ENCODE peak calls at places on chromosomes 16 and 17, in nine cellular contexts. M is COR-L47, S is aorta, R is nucleus accumbens, L is omental fat pad, D is AG04450, Z is C1 segment of cervical spinal cord, C is Panc1, Y is T-helper 1 cell. X is an unnamed sample.

GRCh38 chr16:25151996-25152395 is 40.5 kb downstream of the LCMT1 start:
- DNase-seq in M (no peak), S (no peak), R (no peak), L (no peak), D (no peak), Z (no peak), C (no peak), Y (no peak), X (no peak)

GRCh38 chr16:50640919-50641817 is 39.9 kb downstream of the SNX20 start:
- DNase-seq in M (no peak), S (no peak), R (no peak), L (no peak), D (no peak), Z (no peak), C (no peak), Y (no peak), X (no peak)

GRCh38 chr17:50111687-50112655 is 16.8 kb downstream of the PDK2 start:
- DNase-seq in M (no peak), S (peak), R (no peak), L (no peak), D (no peak), Z (peak), C (no peak), Y (no peak), X (no peak)

GRCh38 chr16:4140652-4141051 is 24.4 kb upstream of the ADCY9 start:
- DNase-seq in M (no peak), S (no peak), R (no peak), L (no peak), D (peak), Z (no peak), C (no peak), Y (no peak), X (no peak)

GRCh38 chr16:17304124-17304813 is 166.5 kb downstream of the XYLT1 start:
- DNase-seq in M (no peak), S (no peak), R (no peak), L (no peak), D (no peak), Z (no peak), C (no peak), Y (no peak), X (no peak)

GRCh38 chr17:64399071-64399766 is 8.6 kb upstream of the PECAM1 start:
- DNase-seq in M (no peak), S (no peak), R (no peak), L (no peak), D (no peak), Z (no peak), C (no peak), Y (no peak), X (no peak)

GRCh38 chr17:82859431-82860403 is 19.9 kb upstream of the ZNF750 start:
- DNase-seq in M (no peak), S (peak), R (no peak), L (no peak), D (no peak), Z (no peak), C (no peak), Y (no peak), X (peak)

GRCh38 chr16:89034573-89034961 is 57.6 kb upstream of the CBFA2T3 start:
- DNase-seq in M (no peak), S (no peak), R (no peak), L (no peak), D (no peak), Z (no peak), C (no peak), Y (no peak), X (no peak)

GRCh38 chr17:77423589-77424451 is 283.1 kb downstream of the SEC14L1 start:
- DNase-seq in M (no peak), S (peak), R (no peak), L (no peak), D (peak), Z (peak), C (peak), Y (no peak), X (no peak)

GRCh38 chr17:44065668-44066203 is 735 bp downstream of the LSM12 start:
- DNase-seq in M (no peak), S (no peak), R (no peak), L (no peak), D (no peak), Z (no peak), C (no peak), Y (no peak), X (peak)

GRCh38 chr17:47204722-47205418 is 4.3 kb upstream of the MYL4 start:
- DNase-seq in M (no peak), S (peak), R (no peak), L (no peak), D (no peak), Z (peak), C (no peak), Y (peak), X (peak)

GRCh38 chr16:22071352-22071923 is 20.9 kb upstream of the VWA3A start:
- DNase-seq in M (no peak), S (no peak), R (no peak), L (no peak), D (no peak), Z (no peak), C (no peak), Y (no peak), X (no peak)

GRCh38 chr17:73513426-73513825 is 130.8 kb downstream of the SDK2 start:
- DNase-seq in M (no peak), S (no peak), R (no peak), L (no peak), D (no peak), Z (no peak), C (no peak), Y (no peak), X (no peak)

GRCh38 chr16:54847207-54847606 is 83.5 kb upstream of the IRX5 start:
- DNase-seq in M (no peak), S (no peak), R (no peak), L (no peak), D (no peak), Z (no peak), C (no peak), Y (no peak), X (no peak)

GRCh38 chr16:12976491-12976890 is 75.1 kb downstream of the SHISA9 start:
- DNase-seq in M (no peak), S (no peak), R (no peak), L (no peak), D (no peak), Z (no peak), C (no peak), Y (no peak), X (no peak)

GRCh38 chr16:89863741-89864391 is 9.5 kb upstream of the TCF25 start:
- DNase-seq in M (no peak), S (no peak), R (no peak), L (no peak), D (no peak), Z (no peak), C (no peak), Y (no peak), X (peak)

GRCh38 chr16:68069511-68070248 is 15.5 kb upstream of the NFATC3 start:
- DNase-seq in M (peak), S (no peak), R (no peak), L (no peak), D (no peak), Z (no peak), C (no peak), Y (no peak), X (no peak)

GRCh38 chr17:48240562-48241130 is 133.1 kb downstream of the SNX11 start:
- DNase-seq in M (no peak), S (no peak), R (no peak), L (no peak), D (no peak), Z (no peak), C (no peak), Y (no peak), X (no peak)

GRCh38 chr17:74085434-74085833 is 118.0 kb upstream of the RPL38 start:
- DNase-seq in M (no peak), S (no peak), R (no peak), L (no peak), D (no peak), Z (no peak), C (no peak), Y (no peak), X (peak)

GRCh38 chr17:7476474-7476873 is 3.0 kb downstream of the ZBTB4 start:
- DNase-seq in M (no peak), S (no peak), R (no peak), L (no peak), D (no peak), Z (no peak), C (no peak), Y (no peak), X (no peak)

GRCh38 chr17:67830440-67830839 is 5.1 kb downstream of the BPTF start:
- DNase-seq in M (no peak), S (no peak), R (no peak), L (no peak), D (no peak), Z (no peak), C (no peak), Y (no peak), X (no peak)

GRCh38 chr17:10210151-10210574 is 11.8 kb upstream of the GAS7 start:
- DNase-seq in M (no peak), S (no peak), R (no peak), L (no peak), D (no peak), Z (no peak), C (no peak), Y (no peak), X (no peak)

GRCh38 chr17:81420769-81421462 is 25.7 kb downstream of the BAHCC1 start:
- DNase-seq in M (no peak), S (peak), R (peak), L (no peak), D (no peak), Z (peak), C (no peak), Y (no peak), X (no peak)

GRCh38 chr16:88007321-88007731 is 56.1 kb downstream of the BANP start:
- DNase-seq in M (no peak), S (no peak), R (no peak), L (no peak), D (no peak), Z (peak), C (no peak), Y (no peak), X (no peak)

GRCh38 chr17:78289802-78290363 is 58.5 kb downstream of the TMEM235 start:
- DNase-seq in M (peak), S (peak), R (no peak), L (peak), D (peak), Z (peak), C (peak), Y (peak), X (peak)

GRCh38 chr16:55506083-55506482 is 2.8 kb upstream of the LPCAT2 start:
- DNase-seq in M (no peak), S (no peak), R (no peak), L (no peak), D (no peak), Z (no peak), C (no peak), Y (no peak), X (no peak)

GRCh38 chr16:81070979-81071378 is 6.1 kb downstream of the C16orf46 start:
- DNase-seq in M (no peak), S (no peak), R (no peak), L (no peak), D (no peak), Z (no peak), C (no peak), Y (no peak), X (no peak)

X was measured in OCI-LY7.